ENCODE peak calls at places on chromosomes 1 and 21, in six cellular contexts. C is Kasumi-1; M is NCI-H446; O is CD4-positive, alpha-beta T cell; J is hippocampal formation; V is HS-5. D is an unnamed sample.

GRCh38 chr1:93738075-93738622 is 56.5 kb upstream of the BCAR3 start:
- DNase-seq in V (peak), O (no peak), J (no peak), M (no peak), C (no peak), D (no peak)

GRCh38 chr1:87636198-87636892 is 307.7 kb downstream of the LMO4 start:
- DNase-seq in J (no peak), O (no peak), C (no peak), V (no peak), M (no peak), D (no peak)

GRCh38 chr1:169572184-169572583 is 14.1 kb downstream of the F5 start:
- DNase-seq in V (no peak), C (no peak), J (no peak), M (no peak), O (no peak), D (no peak)

GRCh38 chr1:117735045-117735992 is 129.5 kb downstream of the TENT5C start:
- DNase-seq in V (no peak), C (peak), O (no peak), M (no peak), J (no peak), D (no peak)

GRCh38 chr1:162725301-162725834 is 65.1 kb upstream of the HSD17B7 start:
- DNase-seq in J (no peak), M (no peak), C (no peak), O (no peak), V (no peak), D (no peak)

GRCh38 chr1:182575540-182576149 is 13.4 kb downstream of the RNASEL start:
- DNase-seq in J (no peak), M (no peak), V (peak), O (no peak), C (no peak), D (no peak)

GRCh38 chr1:118960567-118961136 is 27.5 kb downstream of the TBX15 start:
- DNase-seq in V (no peak), M (no peak), C (no peak), O (no peak), J (no peak), D (no peak)

GRCh38 chr21:31555741-31556191 is 103.7 kb upstream of the SOD1 start:
- DNase-seq in O (no peak), C (no peak), J (no peak), V (no peak), M (no peak), D (no peak)

GRCh38 chr1:218658899-218659298 is 313.8 kb downstream of the TGFB2 start:
- DNase-seq in C (no peak), O (no peak), M (no peak), V (peak), J (no peak), D (no peak)

GRCh38 chr1:53250325-53250724 is 12.0 kb upstream of the MAGOH start:
- DNase-seq in O (no peak), J (no peak), M (no peak), V (no peak), C (no peak), D (no peak)

GRCh38 chr1:225617479-225617878 is 35.4 kb downstream of the ENAH start:
- DNase-seq in O (no peak), C (no peak), J (no peak), V (no peak), M (no peak), D (no peak)

GRCh38 chr1:208149776-208150514 is 94.2 kb downstream of the PLXNA2 start:
- DNase-seq in J (no peak), C (no peak), M (no peak), O (no peak), V (no peak), D (no peak)

GRCh38 chr1:8015036-8015808 is 10.9 kb downstream of the ERRFI1 start:
- DNase-seq in M (peak), O (peak), C (peak), J (peak), V (peak), D (peak)

GRCh38 chr1:6523566-6523965 is 30.7 kb downstream of the NOL9 start:
- DNase-seq in J (no peak), M (no peak), O (no peak), V (no peak), C (peak), D (peak)

GRCh38 chr21:45252448-45252925 is 35.2 kb downstream of the POFUT2 start:
- DNase-seq in O (no peak), J (no peak), V (no peak), C (no peak), M (no peak), D (no peak)

GRCh38 chr1:110425611-110426152 is 18.2 kb upstream of the LAMTOR5 start:
- DNase-seq in V (no peak), J (no peak), M (peak), O (no peak), C (no peak), D (peak)

GRCh38 chr1:85569122-85569521 is 11.4 kb upstream of the CCN1 start:
- DNase-seq in V (no peak), J (no peak), O (no peak), C (no peak), M (no peak), D (no peak)

GRCh38 chr1:12528021-12528852 is 89.8 kb downstream of the DHRS3 start:
- DNase-seq in C (no peak), M (no peak), V (no peak), J (no peak), O (no peak), D (no peak)

GRCh38 chr1:21749109-21749508 is 33.8 kb downstream of the USP48 start:
- DNase-seq in C (no peak), M (peak), V (no peak), J (no peak), O (no peak), D (peak)

GRCh38 chr1:39105061-39105840 is 79.1 kb downstream of the NDUFS5 start:
- DNase-seq in J (peak), C (no peak), M (no peak), O (peak), V (no peak), D (peak)

GRCh38 chr1:113834716-113835115 is 22.4 kb upstream of the RSBN1 start:
- DNase-seq in V (no peak), O (no peak), J (no peak), C (no peak), M (no peak), D (no peak)

GRCh38 chr1:156894711-156895407 is 1.3 kb downstream of the PEAR1 start:
- DNase-seq in J (no peak), M (no peak), O (no peak), C (no peak), V (no peak), D (no peak)

GRCh38 chr1:107532318-107532717 is 391.5 kb downstream of the NTNG1 start:
- DNase-seq in M (peak), J (no peak), V (no peak), C (no peak), O (no peak), D (no peak)

GRCh38 chr1:229319487-229319886 is 23.4 kb downstream of the CCSAP start:
- DNase-seq in V (no peak), O (no peak), M (no peak), J (no peak), C (no peak), D (no peak)

GRCh38 chr1:177646757-177647730 is 322.8 kb downstream of the SEC16B start:
- DNase-seq in J (no peak), C (no peak), V (no peak), O (no peak), M (no peak), D (no peak)

GRCh38 chr1:41783189-41783639 is 135.5 kb downstream of the HIVEP3 start:
- DNase-seq in V (peak), C (no peak), J (no peak), M (no peak), O (no peak), D (peak)

GRCh38 chr1:117606608-117607261 is 887 bp downstream of the TENT5C start:
- DNase-seq in V (no peak), M (no peak), O (peak), J (no peak), C (peak), D (no peak)

GRCh38 chr1:223731076-223731770 is 18.9 kb downstream of the CAPN2 start:
- DNase-seq in J (peak), V (no peak), C (no peak), M (no peak), O (no peak), D (peak)

GRCh38 chr1:9292361-9293240 is at the start of gene SPSB1:
- DNase-seq in J (peak), V (no peak), M (no peak), C (peak), O (peak), D (peak)

GRCh38 chr1:36134805-36135339 is 9.8 kb upstream of the COL8A2 start:
- DNase-seq in J (peak), C (peak), O (no peak), M (no peak), V (no peak), D (no peak)

GRCh38 chr1:155219592-155220031 is 11.1 kb downstream of the MTX1 start:
- DNase-seq in C (peak), V (no peak), M (no peak), J (peak), O (no peak), D (peak)

GRCh38 chr1:21378705-21379494 is 61.0 kb upstream of the NBPF3 start:
- DNase-seq in V (no peak), M (no peak), O (no peak), C (no peak), J (no peak), D (no peak)

GRCh38 chr1:7375329-7375728 is 395.8 kb upstream of the VAMP3 start:
- DNase-seq in J (no peak), C (no peak), M (no peak), O (no peak), V (no peak), D (no peak)

GRCh38 chr1:205536759-205537361 is 32.4 kb downstream of the CDK18 start:
- DNase-seq in V (no peak), O (no peak), C (no peak), M (no peak), J (peak), D (peak)

D was measured in cerebellum.